ENCODE peak calls at places on chromosomes 12 and 14, in seven cellular contexts. One of them, this sample, is unnamed.

GRCh38 chr12:122835693-122836026 is 403 bp downstream of the HIP1R start:
- DNase-seq in coronary artery: no peak
- DNase-seq in left lung: peak
- DNase-seq in HL-60: no peak
- DNase-seq in PC-3: peak
- DNase-seq in A549: no peak
- DNase-seq in transverse colon: peak
- DNase-seq in this sample: no peak

GRCh38 chr12:70264067-70264867 is 21.0 kb downstream of the CNOT2 start:
- DNase-seq in coronary artery: no peak
- DNase-seq in left lung: no peak
- DNase-seq in HL-60: peak
- DNase-seq in PC-3: no peak
- DNase-seq in A549: no peak
- DNase-seq in transverse colon: no peak
- DNase-seq in this sample: no peak

GRCh38 chr12:38697290-38697689 is 208.1 kb downstream of the CPNE8 start:
- DNase-seq in coronary artery: no peak
- DNase-seq in left lung: no peak
- DNase-seq in HL-60: no peak
- DNase-seq in PC-3: no peak
- DNase-seq in A549: no peak
- DNase-seq in transverse colon: no peak
- DNase-seq in this sample: no peak

GRCh38 chr12:76259660-76260389 is 88.4 kb downstream of the BBS10 start:
- DNase-seq in coronary artery: no peak
- DNase-seq in left lung: no peak
- DNase-seq in HL-60: no peak
- DNase-seq in PC-3: peak
- DNase-seq in A549: no peak
- DNase-seq in transverse colon: no peak
- DNase-seq in this sample: no peak

GRCh38 chr12:132280436-132280835 is 49.0 kb downstream of the GALNT9 start:
- DNase-seq in coronary artery: no peak
- DNase-seq in left lung: peak
- DNase-seq in HL-60: no peak
- DNase-seq in PC-3: no peak
- DNase-seq in A549: no peak
- DNase-seq in transverse colon: no peak
- DNase-seq in this sample: no peak

GRCh38 chr12:70609739-70610491 is 27.3 kb downstream of the PTPRB start:
- DNase-seq in coronary artery: no peak
- DNase-seq in left lung: peak
- DNase-seq in HL-60: peak
- DNase-seq in PC-3: peak
- DNase-seq in A549: peak
- DNase-seq in transverse colon: peak
- DNase-seq in this sample: peak

GRCh38 chr14:52873694-52874093 is 77.2 kb downstream of the FERMT2 start:
- DNase-seq in coronary artery: no peak
- DNase-seq in left lung: no peak
- DNase-seq in HL-60: no peak
- DNase-seq in PC-3: no peak
- DNase-seq in A549: no peak
- DNase-seq in transverse colon: no peak
- DNase-seq in this sample: no peak

GRCh38 chr12:119156401-119156800 is 22.3 kb upstream of the HSPB8 start:
- DNase-seq in coronary artery: no peak
- DNase-seq in left lung: peak
- DNase-seq in HL-60: no peak
- DNase-seq in PC-3: no peak
- DNase-seq in A549: peak
- DNase-seq in transverse colon: no peak
- DNase-seq in this sample: peak

GRCh38 chr12:25319233-25319984 is 68.7 kb upstream of the KRAS start:
- DNase-seq in coronary artery: no peak
- DNase-seq in left lung: no peak
- DNase-seq in HL-60: no peak
- DNase-seq in PC-3: no peak
- DNase-seq in A549: no peak
- DNase-seq in transverse colon: no peak
- DNase-seq in this sample: no peak

GRCh38 chr14:62532186-62532585 is 513.1 kb downstream of the KCNH5 start:
- DNase-seq in coronary artery: no peak
- DNase-seq in left lung: no peak
- DNase-seq in HL-60: no peak
- DNase-seq in PC-3: peak
- DNase-seq in A549: no peak
- DNase-seq in transverse colon: no peak
- DNase-seq in this sample: no peak

GRCh38 chr12:4119157-4119761 is 154.3 kb upstream of the CCND2 start:
- DNase-seq in coronary artery: peak
- DNase-seq in left lung: no peak
- DNase-seq in HL-60: no peak
- DNase-seq in PC-3: no peak
- DNase-seq in A549: no peak
- DNase-seq in transverse colon: peak
- DNase-seq in this sample: no peak

GRCh38 chr12:119681139-119681538 is 13.2 kb downstream of the PRKAB1 start:
- DNase-seq in coronary artery: no peak
- DNase-seq in left lung: no peak
- DNase-seq in HL-60: no peak
- DNase-seq in PC-3: no peak
- DNase-seq in A549: no peak
- DNase-seq in transverse colon: peak
- DNase-seq in this sample: no peak

GRCh38 chr14:53468876-53469275 is 315.8 kb upstream of the DDHD1 start:
- DNase-seq in coronary artery: no peak
- DNase-seq in left lung: no peak
- DNase-seq in HL-60: no peak
- DNase-seq in PC-3: no peak
- DNase-seq in A549: no peak
- DNase-seq in transverse colon: no peak
- DNase-seq in this sample: no peak

GRCh38 chr12:65699251-65699650 is 125.0 kb upstream of the HMGA2 start:
- DNase-seq in coronary artery: no peak
- DNase-seq in left lung: no peak
- DNase-seq in HL-60: no peak
- DNase-seq in PC-3: peak
- DNase-seq in A549: peak
- DNase-seq in transverse colon: no peak
- DNase-seq in this sample: no peak

GRCh38 chr14:100914597-100915021 is 11.1 kb upstream of the RTL1 start:
- DNase-seq in coronary artery: no peak
- DNase-seq in left lung: no peak
- DNase-seq in HL-60: no peak
- DNase-seq in PC-3: peak
- DNase-seq in A549: no peak
- DNase-seq in transverse colon: no peak
- DNase-seq in this sample: no peak

GRCh38 chr14:100868621-100869370 is 34.7 kb downstream of the RTL1 start:
- DNase-seq in coronary artery: no peak
- DNase-seq in left lung: peak
- DNase-seq in HL-60: no peak
- DNase-seq in PC-3: no peak
- DNase-seq in A549: no peak
- DNase-seq in transverse colon: no peak
- DNase-seq in this sample: no peak

GRCh38 chr12:11576104-11576503 is 73.4 kb upstream of the ETV6 start:
- DNase-seq in coronary artery: no peak
- DNase-seq in left lung: no peak
- DNase-seq in HL-60: peak
- DNase-seq in PC-3: peak
- DNase-seq in A549: peak
- DNase-seq in transverse colon: no peak
- DNase-seq in this sample: no peak

GRCh38 chr12:90013409-90013808 is 304.8 kb upstream of the ATP2B1 start:
- DNase-seq in coronary artery: no peak
- DNase-seq in left lung: no peak
- DNase-seq in HL-60: no peak
- DNase-seq in PC-3: no peak
- DNase-seq in A549: peak
- DNase-seq in transverse colon: no peak
- DNase-seq in this sample: no peak

GRCh38 chr12:29133141-29133540 is 15.9 kb upstream of the FAR2 start:
- DNase-seq in coronary artery: no peak
- DNase-seq in left lung: no peak
- DNase-seq in HL-60: no peak
- DNase-seq in PC-3: no peak
- DNase-seq in A549: no peak
- DNase-seq in transverse colon: no peak
- DNase-seq in this sample: no peak

GRCh38 chr14:62001988-62002387 is 239.8 kb downstream of the SNAPC1 start:
- DNase-seq in coronary artery: no peak
- DNase-seq in left lung: no peak
- DNase-seq in HL-60: no peak
- DNase-seq in PC-3: peak
- DNase-seq in A549: no peak
- DNase-seq in transverse colon: no peak
- DNase-seq in this sample: no peak

DNA sequence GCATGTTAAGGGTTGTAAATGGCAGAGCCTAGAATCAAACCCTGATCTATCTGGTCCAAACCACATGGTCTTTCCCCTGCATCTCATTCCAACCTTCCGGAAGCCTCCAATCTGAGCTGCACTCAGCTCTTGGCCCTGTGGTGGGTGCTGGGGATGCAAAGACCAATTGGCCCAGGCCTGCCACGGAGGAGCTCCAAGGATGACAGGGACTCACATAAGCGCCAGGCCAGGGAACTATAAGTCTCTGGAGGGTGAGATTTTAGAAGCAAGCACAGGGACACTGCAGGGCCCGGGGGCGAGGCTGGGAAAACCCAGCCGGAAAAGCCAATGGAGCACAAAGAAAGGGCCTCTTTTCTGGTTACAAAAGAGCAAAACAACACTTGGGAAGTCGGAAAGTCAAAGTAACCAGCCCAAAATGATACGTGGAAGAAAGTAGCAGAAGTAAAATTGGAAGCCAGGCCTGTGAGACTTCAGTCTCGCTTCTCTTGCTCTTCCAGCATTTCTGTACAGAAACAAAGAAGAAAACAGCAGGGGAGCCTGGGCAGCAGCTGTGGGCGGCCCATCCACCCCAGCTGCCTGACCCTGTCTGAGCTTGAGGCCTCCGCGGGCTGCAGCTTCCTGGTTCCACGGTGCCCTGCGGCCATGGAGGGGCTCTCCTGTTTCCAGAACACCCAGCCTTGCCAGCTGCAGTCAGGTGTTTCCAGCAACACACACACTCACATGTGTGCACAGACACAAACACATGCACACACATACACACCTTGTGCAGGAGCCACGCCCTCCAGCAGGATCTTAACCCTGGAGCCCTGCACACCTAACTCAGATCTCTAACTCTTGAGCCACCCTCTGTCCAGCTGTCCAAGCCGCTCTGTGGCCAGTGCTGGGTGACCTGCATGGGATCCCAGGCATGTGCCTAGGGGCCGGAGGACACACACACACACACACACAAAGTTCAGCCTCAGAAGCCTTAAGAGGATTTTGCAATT is 178.2 kb downstream of the BCL11B start:
- DNase-seq in coronary artery: no peak
- DNase-seq in left lung: no peak
- DNase-seq in HL-60: no peak
- DNase-seq in PC-3: no peak
- DNase-seq in A549: no peak
- DNase-seq in transverse colon: no peak
- DNase-seq in this sample: no peak
- H3K27ac ChIP-seq in coronary artery: no peak
- H3K27ac ChIP-seq in left lung: no peak
- H3K27ac ChIP-seq in HL-60: no peak
- H3K27ac ChIP-seq in PC-3: no peak
- H3K27ac ChIP-seq in A549: no peak
- H3K27ac ChIP-seq in transverse colon: no peak
- H3K27ac ChIP-seq in this sample: no peak

GRCh38 chr14:60839057-60839456 is 104.5 kb downstream of the MNAT1 start:
- DNase-seq in coronary artery: no peak
- DNase-seq in left lung: no peak
- DNase-seq in HL-60: no peak
- DNase-seq in PC-3: no peak
- DNase-seq in A549: no peak
- DNase-seq in transverse colon: no peak
- DNase-seq in this sample: no peak

GRCh38 chr14:60839657-60840056 is 105.1 kb downstream of the MNAT1 start:
- DNase-seq in coronary artery: no peak
- DNase-seq in left lung: no peak
- DNase-seq in HL-60: no peak
- DNase-seq in PC-3: no peak
- DNase-seq in A549: no peak
- DNase-seq in transverse colon: no peak
- DNase-seq in this sample: no peak

GRCh38 chr14:60838601-60839000 is 104.0 kb downstream of the MNAT1 start:
- DNase-seq in coronary artery: no peak
- DNase-seq in left lung: no peak
- DNase-seq in HL-60: no peak
- DNase-seq in PC-3: no peak
- DNase-seq in A549: no peak
- DNase-seq in transverse colon: no peak
- DNase-seq in this sample: no peak
- TF ChIP-seq CTCF in coronary artery: no peak
- TF ChIP-seq CTCF in left lung: no peak
- TF ChIP-seq CTCF in HL-60: no peak
- TF ChIP-seq CTCF in PC-3: no peak
- TF ChIP-seq CTCF in A549: no peak
- TF ChIP-seq CTCF in transverse colon: no peak
- TF ChIP-seq CTCF in this sample: no peak

GRCh38 chr12:39795481-39795880 is 175.9 kb upstream of the ABCD2 start:
- DNase-seq in coronary artery: no peak
- DNase-seq in left lung: no peak
- DNase-seq in HL-60: no peak
- DNase-seq in PC-3: no peak
- DNase-seq in A549: no peak
- DNase-seq in transverse colon: no peak
- DNase-seq in this sample: no peak
- H3K27ac ChIP-seq in coronary artery: no peak
- H3K27ac ChIP-seq in left lung: no peak
- H3K27ac ChIP-seq in HL-60: no peak
- H3K27ac ChIP-seq in PC-3: no peak
- H3K27ac ChIP-seq in A549: no peak
- H3K27ac ChIP-seq in transverse colon: no peak
- H3K27ac ChIP-seq in this sample: no peak

DNA sequence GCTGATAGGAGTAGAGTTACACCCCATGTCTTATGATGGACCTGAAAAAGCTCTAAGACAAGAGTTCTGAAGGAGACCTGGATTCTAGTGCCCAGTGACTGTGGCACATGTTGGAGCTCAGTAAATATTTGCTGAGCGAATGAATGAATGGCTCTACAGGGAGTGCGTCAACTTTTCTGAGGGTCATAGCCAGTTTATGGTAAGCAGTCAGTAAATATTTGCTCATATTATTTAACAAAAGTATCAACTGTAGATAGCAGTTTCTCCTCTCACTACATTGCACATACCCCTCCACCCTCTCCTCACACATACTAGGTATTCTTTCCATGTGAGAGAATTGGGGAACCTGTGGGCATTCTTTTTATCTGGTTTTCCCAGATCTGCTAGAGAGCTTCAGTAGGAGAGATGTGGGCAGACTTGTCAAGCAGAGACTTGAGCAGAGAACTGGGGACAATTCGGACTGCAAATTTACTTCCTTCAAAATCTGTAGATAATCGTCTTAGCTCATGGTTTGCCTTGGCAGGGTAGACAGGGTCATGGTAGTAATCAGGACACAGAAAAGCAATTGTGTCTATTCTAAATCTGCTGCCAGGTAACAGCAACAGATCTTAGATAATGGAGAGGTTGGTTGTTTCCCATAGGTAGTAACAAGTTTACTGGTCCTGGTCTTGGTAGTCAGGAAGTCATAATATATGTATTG is 5.7 kb downstream of the SLC4A8 start:
- DNase-seq in coronary artery: no peak
- DNase-seq in left lung: no peak
- DNase-seq in HL-60: no peak
- DNase-seq in PC-3: peak
- DNase-seq in A549: peak
- DNase-seq in transverse colon: no peak
- DNase-seq in this sample: no peak
- TF ChIP-seq CTCF in coronary artery: no peak
- TF ChIP-seq CTCF in left lung: no peak
- TF ChIP-seq CTCF in HL-60: no peak
- TF ChIP-seq CTCF in PC-3: no peak
- TF ChIP-seq CTCF in A549: no peak
- TF ChIP-seq CTCF in transverse colon: no peak
- TF ChIP-seq CTCF in this sample: no peak

This sample was measured in testis.